ENCODE peak calls at places on chromosomes 3 and 15, in five cellular contexts. U, P, D, A and W are unnamed samples.

GRCh38 chr3:29453278-29453961 is 172.5 kb downstream of the RBMS3 start:
- DNase-seq in U (peak), P (no peak), D (no peak), A (no peak), W (peak)

GRCh38 chr3:36679384-36680200 is 84.8 kb downstream of the DCLK3 start:
- DNase-seq in U (no peak), P (no peak), D (peak), A (no peak), W (no peak)

GRCh38 chr3:128367726-128368125 is 99.0 kb downstream of the DNAJB8 start:
- DNase-seq in U (no peak), P (peak), D (peak), A (no peak), W (peak)

GRCh38 chr3:153666911-153667310 is 454.3 kb upstream of the ARHGEF26 start:
- DNase-seq in U (no peak), P (no peak), D (no peak), A (no peak), W (no peak)

GRCh38 chr3:156892701-156893100 is 66.5 kb downstream of the LEKR1 start:
- DNase-seq in U (no peak), P (no peak), D (peak), A (no peak), W (no peak)

GRCh38 chr3:143763568-143764162 is 84.6 kb downstream of the SLC9A9 start:
- DNase-seq in U (peak), P (no peak), D (peak), A (no peak), W (peak)

GRCh38 chr15:62853114-62853832 is 189.3 kb upstream of the TPM1 start:
- DNase-seq in U (peak), P (no peak), D (peak), A (no peak), W (peak)

GRCh38 chr15:42721016-42721415 is 15.9 kb downstream of the CDAN1 start:
- DNase-seq in U (no peak), P (no peak), D (no peak), A (no peak), W (no peak)

GRCh38 chr3:152943645-152944044 is 108.7 kb downstream of the P2RY1 start:
- DNase-seq in U (no peak), P (no peak), D (peak), A (no peak), W (no peak)

GRCh38 chr15:80246425-80246894 is 5.6 kb downstream of the CTXND1 start:
- DNase-seq in U (peak), P (no peak), D (no peak), A (no peak), W (no peak)

GRCh38 chr15:89307046-89307587 is 27.5 kb downstream of the POLG start:
- DNase-seq in U (peak), P (no peak), D (peak), A (no peak), W (no peak)

GRCh38 chr3:177521305-177521704 is 324.0 kb upstream of the TBL1XR1 start:
- DNase-seq in U (no peak), P (no peak), D (no peak), A (no peak), W (no peak)

GRCh38 chr15:69734699-69735098 is 282.1 kb downstream of the RPLP1 start:
- DNase-seq in U (no peak), P (no peak), D (no peak), A (no peak), W (no peak)

GRCh38 chr3:41037651-41038334 is 161.5 kb upstream of the CTNNB1 start:
- DNase-seq in U (no peak), P (no peak), D (no peak), A (no peak), W (no peak)

GRCh38 chr3:42157915-42158538 is 66.9 kb downstream of the TRAK1 start:
- DNase-seq in U (no peak), P (no peak), D (peak), A (no peak), W (no peak)

GRCh38 chr3:55482496-55483195 is 4.5 kb downstream of the WNT5A start:
- DNase-seq in U (no peak), P (no peak), D (peak), A (no peak), W (no peak)

GRCh38 chr15:101276501-101277037 is 716 bp downstream of the SELENOS start:
- DNase-seq in U (no peak), P (no peak), D (peak), A (peak), W (no peak)

GRCh38 chr15:92638291-92638708 is 17.3 kb downstream of the FAM174B start:
- DNase-seq in U (no peak), P (peak), D (no peak), A (peak), W (no peak)

GRCh38 chr15:74318376-74319137 is 48.9 kb downstream of the CYP11A1 start:
- DNase-seq in U (no peak), P (no peak), D (no peak), A (no peak), W (no peak)

GRCh38 chr3:189292667-189293478 is 121.1 kb downstream of the TPRG1 start:
- DNase-seq in U (no peak), P (no peak), D (no peak), A (no peak), W (no peak)

GRCh38 chr3:135145581-135145980 is 350.5 kb downstream of the EPHB1 start:
- DNase-seq in U (no peak), P (no peak), D (no peak), A (no peak), W (no peak)

GRCh38 chr3:187610926-187611545 is 59.2 kb downstream of the SST start:
- DNase-seq in U (no peak), P (no peak), D (no peak), A (no peak), W (no peak)

GRCh38 chr3:49841126-49841525 is 15.2 kb downstream of the TRAIP start:
- DNase-seq in U (no peak), P (no peak), D (peak), A (no peak), W (peak)

GRCh38 chr3:146277953-146278631 is 27.2 kb upstream of the PLSCR4 start:
- DNase-seq in U (peak), P (no peak), D (peak), A (no peak), W (no peak)

GRCh38 chr3:4751057-4752051 is 227.9 kb upstream of the BHLHE40 start:
- DNase-seq in U (peak), P (no peak), D (peak), A (no peak), W (no peak)

GRCh38 chr3:29503969-29504368 is 223.1 kb downstream of the RBMS3 start:
- DNase-seq in U (no peak), P (no peak), D (no peak), A (no peak), W (no peak)

GRCh38 chr3:127520993-127521392 is 69.5 kb downstream of the TPRA1 start:
- DNase-seq in U (no peak), P (no peak), D (no peak), A (no peak), W (no peak)

GRCh38 chr15:61118885-61119284 is 110.2 kb downstream of the RORA start:
- DNase-seq in U (no peak), P (no peak), D (no peak), A (no peak), W (no peak)

GRCh38 chr15:59792359-59792758 is 103.2 kb upstream of the BNIP2 start:
- DNase-seq in U (no peak), P (no peak), D (no peak), A (no peak), W (no peak)